ENCODE peak calls at places on chromosome 10, in ten cellular contexts. Z is heart right ventricle; Q is AG09319; H is AG04450; W is CD8-positive, alpha-beta T cell; U is Kasumi-1; T is GM18507; F is GM13977; X is vagina; E is choroid plexus epithelial cell. A is an unnamed sample.

GRCh38 chr10:16271571-16271970 is 165.2 kb upstream of the PTER start:
- DNase-seq in Z (no peak), Q (no peak), H (no peak), W (no peak), U (no peak), T (no peak), F (no peak), X (no peak), E (no peak), A (no peak)

GRCh38 chr10:31721166-31721565 is 207.5 kb downstream of the ARHGAP12 start:
- DNase-seq in Z (no peak), Q (no peak), H (no peak), W (no peak), U (no peak), T (no peak), F (no peak), X (no peak), E (no peak), A (no peak)

GRCh38 chr10:6240254-6240653 is 37.5 kb downstream of the PFKFB3 start:
- DNase-seq in Z (no peak), Q (no peak), H (no peak), W (no peak), U (no peak), T (no peak), F (no peak), X (no peak), E (no peak), A (no peak)

GRCh38 chr10:122054046-122055025 is 65.4 kb downstream of the TACC2 start:
- DNase-seq in Z (peak; percentile 76), Q (no peak), H (no peak), W (no peak), U (no peak), T (no peak), F (peak; percentile 28), X (no peak), E (peak; percentile 74), A (no peak)

GRCh38 chr10:12056758-12057157 is 12.0 kb upstream of the DHTKD1 start:
- DNase-seq in Z (no peak), Q (no peak), H (no peak), W (no peak), U (no peak), T (no peak), F (no peak), X (no peak), E (no peak), A (no peak)

GRCh38 chr10:130017631-130018022 is 53.6 kb upstream of the EBF3 start:
- DNase-seq in Z (peak; percentile 1), Q (no peak), H (no peak), W (no peak), U (no peak), T (no peak), F (no peak), X (peak; percentile 47), E (no peak), A (no peak)

GRCh38 chr10:73969224-73969811 is 28.6 kb upstream of the VCL start:
- DNase-seq in Z (no peak), Q (no peak), H (no peak), W (no peak), U (no peak), T (no peak), F (no peak), X (peak; percentile 56), E (peak; percentile 77), A (no peak)

GRCh38 chr10:3122486-3123205 is 49.9 kb downstream of the PITRM1 start:
- DNase-seq in Z (no peak), Q (no peak), H (no peak), W (no peak), U (no peak), T (no peak), F (no peak), X (no peak), E (no peak), A (no peak)

GRCh38 chr10:63866075-63866746 is 345.0 kb downstream of the REEP3 start:
- DNase-seq in Z (peak; percentile 25), Q (no peak), H (no peak), W (peak; percentile 7), U (peak; percentile 87), T (peak; percentile 39), F (peak; percentile 66), X (no peak), E (peak; percentile 74), A (no peak)

GRCh38 chr10:133357293-133358151 is at the start of gene FUOM:
- DNase-seq in Z (peak; percentile 64), Q (no peak), H (no peak), W (peak; percentile 54), U (peak; percentile 90), T (peak; percentile 94), F (peak; percentile 98), X (no peak), E (peak; percentile 37), A (no peak)

GRCh38 chr10:86220626-86221025 is 146.0 kb downstream of the GRID1 start:
- DNase-seq in Z (no peak), Q (no peak), H (no peak), W (no peak), U (no peak), T (no peak), F (no peak), X (no peak), E (no peak), A (no peak)

GRCh38 chr10:123327450-123327849 is 173.2 kb downstream of the BUB3 start:
- DNase-seq in Z (no peak), Q (no peak), H (no peak), W (no peak), U (no peak), T (peak; percentile 9), F (peak; percentile 54), X (no peak), E (no peak), A (no peak)

GRCh38 chr10:99539820-99540219 is 7.1 kb downstream of the NKX2-3 start:
- DNase-seq in Z (no peak), Q (no peak), H (no peak), W (no peak), U (no peak), T (no peak), F (no peak), X (no peak), E (no peak), A (no peak)

GRCh38 chr10:4474829-4475228 is 351.2 kb upstream of the AKR1E2 start:
- DNase-seq in Z (no peak), Q (no peak), H (no peak), W (no peak), U (no peak), T (no peak), F (no peak), X (no peak), E (peak; percentile 5), A (no peak)

GRCh38 chr10:58925381-58925780 is 251.1 kb upstream of the PHYHIPL start:
- DNase-seq in Z (no peak), Q (no peak), H (no peak), W (no peak), U (no peak), T (no peak), F (no peak), X (no peak), E (no peak), A (no peak)